ENCODE peak calls at places on chromosomes 3 and 15, in eight cellular contexts. One of them, this sample, is unnamed.

GRCh38 chr3:45881031-45882022 is 5.0 kb upstream of the CCR9 start:
- DNase-seq in astrocyte of the spinal cord: no peak
- DNase-seq in effector memory CD8-positive, alpha-beta T cell: peak
- DNase-seq in neuronal stem cell: no peak
- DNase-seq in left ventricle myocardium inferior: no peak
- DNase-seq in Calu3: no peak
- DNase-seq in NCI-H1092 treated with DMSO at 0.1 percent for 48 hours: no peak
- DNase-seq in activated CD4-positive, alpha-beta T cell treated with anti-CD3 and anti-CD28 coated beads, Interleukin-2, amount 50 U/mL, for 24 hours: no peak
- DNase-seq in this sample: no peak

GRCh38 chr15:82568986-82569385 is 28.7 kb upstream of the RPS17 start:
- DNase-seq in astrocyte of the spinal cord: no peak
- DNase-seq in effector memory CD8-positive, alpha-beta T cell: no peak
- DNase-seq in neuronal stem cell: no peak
- DNase-seq in left ventricle myocardium inferior: no peak
- DNase-seq in Calu3: no peak
- DNase-seq in NCI-H1092 treated with DMSO at 0.1 percent for 48 hours: no peak
- DNase-seq in activated CD4-positive, alpha-beta T cell treated with anti-CD3 and anti-CD28 coated beads, Interleukin-2, amount 50 U/mL, for 24 hours: no peak
- DNase-seq in this sample: no peak

GRCh38 chr3:97232635-97233034 is 418.2 kb downstream of the EPHA6 start:
- DNase-seq in astrocyte of the spinal cord: no peak
- DNase-seq in effector memory CD8-positive, alpha-beta T cell: no peak
- DNase-seq in neuronal stem cell: no peak
- DNase-seq in left ventricle myocardium inferior: no peak
- DNase-seq in Calu3: peak
- DNase-seq in NCI-H1092 treated with DMSO at 0.1 percent for 48 hours: peak
- DNase-seq in activated CD4-positive, alpha-beta T cell treated with anti-CD3 and anti-CD28 coated beads, Interleukin-2, amount 50 U/mL, for 24 hours: no peak
- DNase-seq in this sample: no peak

GRCh38 chr3:197750863-197751737 is 1.4 kb downstream of the FYTTD1 start:
- DNase-seq in astrocyte of the spinal cord: peak
- DNase-seq in effector memory CD8-positive, alpha-beta T cell: peak
- DNase-seq in neuronal stem cell: no peak
- DNase-seq in left ventricle myocardium inferior: peak
- DNase-seq in Calu3: peak
- DNase-seq in NCI-H1092 treated with DMSO at 0.1 percent for 48 hours: no peak
- DNase-seq in activated CD4-positive, alpha-beta T cell treated with anti-CD3 and anti-CD28 coated beads, Interleukin-2, amount 50 U/mL, for 24 hours: no peak
- DNase-seq in this sample: peak

GRCh38 chr3:143240921-143241320 is 121.3 kb downstream of the CHST2 start:
- DNase-seq in astrocyte of the spinal cord: no peak
- DNase-seq in effector memory CD8-positive, alpha-beta T cell: no peak
- DNase-seq in neuronal stem cell: no peak
- DNase-seq in left ventricle myocardium inferior: no peak
- DNase-seq in Calu3: no peak
- DNase-seq in NCI-H1092 treated with DMSO at 0.1 percent for 48 hours: no peak
- DNase-seq in activated CD4-positive, alpha-beta T cell treated with anti-CD3 and anti-CD28 coated beads, Interleukin-2, amount 50 U/mL, for 24 hours: no peak
- DNase-seq in this sample: peak

GRCh38 chr3:189664311-189664710 is 33.1 kb downstream of the TP63 start:
- DNase-seq in astrocyte of the spinal cord: peak
- DNase-seq in effector memory CD8-positive, alpha-beta T cell: no peak
- DNase-seq in neuronal stem cell: no peak
- DNase-seq in left ventricle myocardium inferior: no peak
- DNase-seq in Calu3: no peak
- DNase-seq in NCI-H1092 treated with DMSO at 0.1 percent for 48 hours: no peak
- DNase-seq in activated CD4-positive, alpha-beta T cell treated with anti-CD3 and anti-CD28 coated beads, Interleukin-2, amount 50 U/mL, for 24 hours: no peak
- DNase-seq in this sample: peak

GRCh38 chr15:79896634-79897379 is at the start of gene MTHFS:
- DNase-seq in astrocyte of the spinal cord: peak
- DNase-seq in effector memory CD8-positive, alpha-beta T cell: peak
- DNase-seq in neuronal stem cell: peak
- DNase-seq in left ventricle myocardium inferior: peak
- DNase-seq in Calu3: peak
- DNase-seq in NCI-H1092 treated with DMSO at 0.1 percent for 48 hours: peak
- DNase-seq in activated CD4-positive, alpha-beta T cell treated with anti-CD3 and anti-CD28 coated beads, Interleukin-2, amount 50 U/mL, for 24 hours: peak
- DNase-seq in this sample: peak

GRCh38 chr15:76298986-76299385 is 12.3 kb downstream of the ETFA start:
- DNase-seq in astrocyte of the spinal cord: no peak
- DNase-seq in effector memory CD8-positive, alpha-beta T cell: no peak
- DNase-seq in neuronal stem cell: no peak
- DNase-seq in left ventricle myocardium inferior: no peak
- DNase-seq in Calu3: no peak
- DNase-seq in NCI-H1092 treated with DMSO at 0.1 percent for 48 hours: no peak
- DNase-seq in activated CD4-positive, alpha-beta T cell treated with anti-CD3 and anti-CD28 coated beads, Interleukin-2, amount 50 U/mL, for 24 hours: no peak
- DNase-seq in this sample: no peak

GRCh38 chr3:151386063-151386462 is 1.5 kb upstream of the P2RY12 start:
- DNase-seq in astrocyte of the spinal cord: no peak
- DNase-seq in effector memory CD8-positive, alpha-beta T cell: no peak
- DNase-seq in neuronal stem cell: no peak
- DNase-seq in left ventricle myocardium inferior: no peak
- DNase-seq in Calu3: no peak
- DNase-seq in NCI-H1092 treated with DMSO at 0.1 percent for 48 hours: no peak
- DNase-seq in activated CD4-positive, alpha-beta T cell treated with anti-CD3 and anti-CD28 coated beads, Interleukin-2, amount 50 U/mL, for 24 hours: no peak
- DNase-seq in this sample: peak

GRCh38 chr15:82851331-82851850 is 42.0 kb downstream of the WHAMM start:
- DNase-seq in astrocyte of the spinal cord: no peak
- DNase-seq in effector memory CD8-positive, alpha-beta T cell: no peak
- DNase-seq in neuronal stem cell: no peak
- DNase-seq in left ventricle myocardium inferior: no peak
- DNase-seq in Calu3: no peak
- DNase-seq in NCI-H1092 treated with DMSO at 0.1 percent for 48 hours: no peak
- DNase-seq in activated CD4-positive, alpha-beta T cell treated with anti-CD3 and anti-CD28 coated beads, Interleukin-2, amount 50 U/mL, for 24 hours: no peak
- DNase-seq in this sample: no peak

GRCh38 chr3:122984007-122984406 is 43.6 kb downstream of the SEMA5B start:
- DNase-seq in astrocyte of the spinal cord: no peak
- DNase-seq in effector memory CD8-positive, alpha-beta T cell: no peak
- DNase-seq in neuronal stem cell: no peak
- DNase-seq in left ventricle myocardium inferior: no peak
- DNase-seq in Calu3: no peak
- DNase-seq in NCI-H1092 treated with DMSO at 0.1 percent for 48 hours: no peak
- DNase-seq in activated CD4-positive, alpha-beta T cell treated with anti-CD3 and anti-CD28 coated beads, Interleukin-2, amount 50 U/mL, for 24 hours: no peak
- DNase-seq in this sample: no peak

GRCh38 chr3:156612906-156613305 is 58.0 kb upstream of the SSR3 start:
- DNase-seq in astrocyte of the spinal cord: no peak
- DNase-seq in effector memory CD8-positive, alpha-beta T cell: no peak
- DNase-seq in neuronal stem cell: no peak
- DNase-seq in left ventricle myocardium inferior: no peak
- DNase-seq in Calu3: no peak
- DNase-seq in NCI-H1092 treated with DMSO at 0.1 percent for 48 hours: no peak
- DNase-seq in activated CD4-positive, alpha-beta T cell treated with anti-CD3 and anti-CD28 coated beads, Interleukin-2, amount 50 U/mL, for 24 hours: no peak
- DNase-seq in this sample: no peak

GRCh38 chr3:62833538-62833937 is 41.7 kb downstream of the CADPS start:
- DNase-seq in astrocyte of the spinal cord: peak
- DNase-seq in effector memory CD8-positive, alpha-beta T cell: no peak
- DNase-seq in neuronal stem cell: no peak
- DNase-seq in left ventricle myocardium inferior: no peak
- DNase-seq in Calu3: no peak
- DNase-seq in NCI-H1092 treated with DMSO at 0.1 percent for 48 hours: peak
- DNase-seq in activated CD4-positive, alpha-beta T cell treated with anti-CD3 and anti-CD28 coated beads, Interleukin-2, amount 50 U/mL, for 24 hours: no peak
- DNase-seq in this sample: peak

GRCh38 chr3:19972056-19972455 is 25.2 kb downstream of the RAB5A start:
- DNase-seq in astrocyte of the spinal cord: peak
- DNase-seq in effector memory CD8-positive, alpha-beta T cell: no peak
- DNase-seq in neuronal stem cell: no peak
- DNase-seq in left ventricle myocardium inferior: no peak
- DNase-seq in Calu3: no peak
- DNase-seq in NCI-H1092 treated with DMSO at 0.1 percent for 48 hours: no peak
- DNase-seq in activated CD4-positive, alpha-beta T cell treated with anti-CD3 and anti-CD28 coated beads, Interleukin-2, amount 50 U/mL, for 24 hours: no peak
- DNase-seq in this sample: peak

GRCh38 chr15:75578206-75578947 is 738 bp downstream of the PTPN9 start:
- DNase-seq in astrocyte of the spinal cord: no peak
- DNase-seq in effector memory CD8-positive, alpha-beta T cell: peak
- DNase-seq in neuronal stem cell: peak
- DNase-seq in left ventricle myocardium inferior: peak
- DNase-seq in Calu3: peak
- DNase-seq in NCI-H1092 treated with DMSO at 0.1 percent for 48 hours: no peak
- DNase-seq in activated CD4-positive, alpha-beta T cell treated with anti-CD3 and anti-CD28 coated beads, Interleukin-2, amount 50 U/mL, for 24 hours: no peak
- DNase-seq in this sample: no peak

GRCh38 chr3:17544632-17545031 is 197.8 kb downstream of the TBC1D5 start:
- DNase-seq in astrocyte of the spinal cord: peak
- DNase-seq in effector memory CD8-positive, alpha-beta T cell: no peak
- DNase-seq in neuronal stem cell: no peak
- DNase-seq in left ventricle myocardium inferior: no peak
- DNase-seq in Calu3: no peak
- DNase-seq in NCI-H1092 treated with DMSO at 0.1 percent for 48 hours: no peak
- DNase-seq in activated CD4-positive, alpha-beta T cell treated with anti-CD3 and anti-CD28 coated beads, Interleukin-2, amount 50 U/mL, for 24 hours: no peak
- DNase-seq in this sample: peak

GRCh38 chr3:117486709-117487394 is 777.3 kb downstream of the TUSC7 start:
- DNase-seq in astrocyte of the spinal cord: no peak
- DNase-seq in effector memory CD8-positive, alpha-beta T cell: no peak
- DNase-seq in neuronal stem cell: no peak
- DNase-seq in left ventricle myocardium inferior: no peak
- DNase-seq in Calu3: no peak
- DNase-seq in NCI-H1092 treated with DMSO at 0.1 percent for 48 hours: no peak
- DNase-seq in activated CD4-positive, alpha-beta T cell treated with anti-CD3 and anti-CD28 coated beads, Interleukin-2, amount 50 U/mL, for 24 hours: no peak
- DNase-seq in this sample: no peak

GRCh38 chr15:68781766-68782588 is 38.7 kb downstream of the ANP32A start:
- DNase-seq in astrocyte of the spinal cord: no peak
- DNase-seq in effector memory CD8-positive, alpha-beta T cell: no peak
- DNase-seq in neuronal stem cell: no peak
- DNase-seq in left ventricle myocardium inferior: peak
- DNase-seq in Calu3: no peak
- DNase-seq in NCI-H1092 treated with DMSO at 0.1 percent for 48 hours: no peak
- DNase-seq in activated CD4-positive, alpha-beta T cell treated with anti-CD3 and anti-CD28 coated beads, Interleukin-2, amount 50 U/mL, for 24 hours: no peak
- DNase-seq in this sample: no peak

GRCh38 chr3:148924572-148924971 is 59.5 kb downstream of the CPA3 start:
- DNase-seq in astrocyte of the spinal cord: peak
- DNase-seq in effector memory CD8-positive, alpha-beta T cell: no peak
- DNase-seq in neuronal stem cell: no peak
- DNase-seq in left ventricle myocardium inferior: no peak
- DNase-seq in Calu3: no peak
- DNase-seq in NCI-H1092 treated with DMSO at 0.1 percent for 48 hours: no peak
- DNase-seq in activated CD4-positive, alpha-beta T cell treated with anti-CD3 and anti-CD28 coated beads, Interleukin-2, amount 50 U/mL, for 24 hours: no peak
- DNase-seq in this sample: peak

GRCh38 chr3:73687081-73688004 is 62.6 kb upstream of the PDZRN3 start:
- DNase-seq in astrocyte of the spinal cord: no peak
- DNase-seq in effector memory CD8-positive, alpha-beta T cell: no peak
- DNase-seq in neuronal stem cell: no peak
- DNase-seq in left ventricle myocardium inferior: no peak
- DNase-seq in Calu3: no peak
- DNase-seq in NCI-H1092 treated with DMSO at 0.1 percent for 48 hours: no peak
- DNase-seq in activated CD4-positive, alpha-beta T cell treated with anti-CD3 and anti-CD28 coated beads, Interleukin-2, amount 50 U/mL, for 24 hours: no peak
- DNase-seq in this sample: peak

GRCh38 chr3:133833267-133833666 is 27.7 kb downstream of the SRPRB start:
- DNase-seq in astrocyte of the spinal cord: no peak
- DNase-seq in effector memory CD8-positive, alpha-beta T cell: no peak
- DNase-seq in neuronal stem cell: no peak
- DNase-seq in left ventricle myocardium inferior: no peak
- DNase-seq in Calu3: no peak
- DNase-seq in NCI-H1092 treated with DMSO at 0.1 percent for 48 hours: no peak
- DNase-seq in activated CD4-positive, alpha-beta T cell treated with anti-CD3 and anti-CD28 coated beads, Interleukin-2, amount 50 U/mL, for 24 hours: no peak
- DNase-seq in this sample: no peak

GRCh38 chr3:135034881-135035440 is 239.9 kb downstream of the EPHB1 start:
- DNase-seq in astrocyte of the spinal cord: no peak
- DNase-seq in effector memory CD8-positive, alpha-beta T cell: no peak
- DNase-seq in neuronal stem cell: no peak
- DNase-seq in left ventricle myocardium inferior: no peak
- DNase-seq in Calu3: no peak
- DNase-seq in NCI-H1092 treated with DMSO at 0.1 percent for 48 hours: no peak
- DNase-seq in activated CD4-positive, alpha-beta T cell treated with anti-CD3 and anti-CD28 coated beads, Interleukin-2, amount 50 U/mL, for 24 hours: no peak
- DNase-seq in this sample: no peak

GRCh38 chr15:31799711-31800321 is 230.5 kb upstream of the CHRNA7 start:
- DNase-seq in astrocyte of the spinal cord: no peak
- DNase-seq in effector memory CD8-positive, alpha-beta T cell: no peak
- DNase-seq in neuronal stem cell: no peak
- DNase-seq in left ventricle myocardium inferior: peak
- DNase-seq in Calu3: no peak
- DNase-seq in NCI-H1092 treated with DMSO at 0.1 percent for 48 hours: no peak
- DNase-seq in activated CD4-positive, alpha-beta T cell treated with anti-CD3 and anti-CD28 coated beads, Interleukin-2, amount 50 U/mL, for 24 hours: no peak
- DNase-seq in this sample: no peak